ENCODE peak calls at places on chromosomes 3 and 15, in eight cellular contexts. One of them, this sample, is unnamed.

GRCh38 chr3:176927985-176928931 is 269.0 kb downstream of the TBL1XR1 start:
- DNase-seq in uterus: no peak
- DNase-seq in SHP77: no peak
- DNase-seq in left cardiac atrium: no peak
- DNase-seq in fibroblast of mammary gland: no peak
- DNase-seq in endothelial cell: no peak
- DNase-seq in CD8-positive, alpha-beta T cell: no peak
- DNase-seq in mucosa of descending colon: no peak
- DNase-seq in this sample: no peak

GRCh38 chr3:193822492-193823220 is 229.6 kb downstream of the OPA1 start:
- DNase-seq in uterus: no peak
- DNase-seq in SHP77: no peak
- DNase-seq in left cardiac atrium: no peak
- DNase-seq in fibroblast of mammary gland: no peak
- DNase-seq in endothelial cell: no peak
- DNase-seq in CD8-positive, alpha-beta T cell: no peak
- DNase-seq in mucosa of descending colon: no peak
- DNase-seq in this sample: no peak

GRCh38 chr15:99486371-99487336 is 79.1 kb upstream of the MEF2A start:
- DNase-seq in uterus: peak; percentile 74
- DNase-seq in SHP77: peak; percentile 65
- DNase-seq in left cardiac atrium: peak; percentile 92
- DNase-seq in fibroblast of mammary gland: peak; percentile 48
- DNase-seq in endothelial cell: peak; percentile 28
- DNase-seq in CD8-positive, alpha-beta T cell: no peak
- DNase-seq in mucosa of descending colon: peak; percentile 57
- DNase-seq in this sample: no peak

GRCh38 chr3:4355401-4356224 is 52.4 kb downstream of the SETMAR start:
- DNase-seq in uterus: peak; percentile 58
- DNase-seq in SHP77: no peak
- DNase-seq in left cardiac atrium: peak; percentile 69
- DNase-seq in fibroblast of mammary gland: no peak
- DNase-seq in endothelial cell: no peak
- DNase-seq in CD8-positive, alpha-beta T cell: no peak
- DNase-seq in mucosa of descending colon: peak; percentile 39
- DNase-seq in this sample: no peak

GRCh38 chr3:278300-279064 is 81.9 kb downstream of the CHL1 start:
- DNase-seq in uterus: no peak
- DNase-seq in SHP77: peak; percentile 24
- DNase-seq in left cardiac atrium: no peak
- DNase-seq in fibroblast of mammary gland: no peak
- DNase-seq in endothelial cell: no peak
- DNase-seq in CD8-positive, alpha-beta T cell: no peak
- DNase-seq in mucosa of descending colon: no peak
- DNase-seq in this sample: no peak

GRCh38 chr3:12986986-12987385 is 86.2 kb downstream of the IQSEC1 start:
- DNase-seq in uterus: no peak
- DNase-seq in SHP77: peak; percentile 60
- DNase-seq in left cardiac atrium: no peak
- DNase-seq in fibroblast of mammary gland: no peak
- DNase-seq in endothelial cell: no peak
- DNase-seq in CD8-positive, alpha-beta T cell: no peak
- DNase-seq in mucosa of descending colon: no peak
- DNase-seq in this sample: no peak

GRCh38 chr3:146124141-146124801 is 36.7 kb downstream of the PLOD2 start:
- DNase-seq in uterus: no peak
- DNase-seq in SHP77: no peak
- DNase-seq in left cardiac atrium: no peak
- DNase-seq in fibroblast of mammary gland: peak; percentile 44
- DNase-seq in endothelial cell: no peak
- DNase-seq in CD8-positive, alpha-beta T cell: no peak
- DNase-seq in mucosa of descending colon: no peak
- DNase-seq in this sample: no peak

GRCh38 chr15:90571063-90571541 is 41.4 kb downstream of the CRTC3 start:
- DNase-seq in uterus: no peak
- DNase-seq in SHP77: no peak
- DNase-seq in left cardiac atrium: peak; percentile 58
- DNase-seq in fibroblast of mammary gland: peak; percentile 27
- DNase-seq in endothelial cell: no peak
- DNase-seq in CD8-positive, alpha-beta T cell: no peak
- DNase-seq in mucosa of descending colon: peak; percentile 76
- DNase-seq in this sample: no peak

GRCh38 chr3:2856793-2857135 is 253.4 kb downstream of the IL5RA start:
- DNase-seq in uterus: no peak
- DNase-seq in SHP77: no peak
- DNase-seq in left cardiac atrium: no peak
- DNase-seq in fibroblast of mammary gland: no peak
- DNase-seq in endothelial cell: no peak
- DNase-seq in CD8-positive, alpha-beta T cell: no peak
- DNase-seq in mucosa of descending colon: no peak
- DNase-seq in this sample: no peak

GRCh38 chr15:89781055-89781454 is 4.9 kb downstream of the MESP2 start:
- DNase-seq in uterus: no peak
- DNase-seq in SHP77: no peak
- DNase-seq in left cardiac atrium: no peak
- DNase-seq in fibroblast of mammary gland: no peak
- DNase-seq in endothelial cell: no peak
- DNase-seq in CD8-positive, alpha-beta T cell: no peak
- DNase-seq in mucosa of descending colon: peak; percentile 67
- DNase-seq in this sample: no peak

GRCh38 chr15:101137312-101137940 is 114.4 kb downstream of the CHSY1 start:
- DNase-seq in uterus: no peak
- DNase-seq in SHP77: no peak
- DNase-seq in left cardiac atrium: no peak
- DNase-seq in fibroblast of mammary gland: no peak
- DNase-seq in endothelial cell: no peak
- DNase-seq in CD8-positive, alpha-beta T cell: no peak
- DNase-seq in mucosa of descending colon: no peak
- DNase-seq in this sample: no peak

GRCh38 chr3:104896624-104897023 is 470.1 kb upstream of the ALCAM start:
- DNase-seq in uterus: no peak
- DNase-seq in SHP77: no peak
- DNase-seq in left cardiac atrium: no peak
- DNase-seq in fibroblast of mammary gland: no peak
- DNase-seq in endothelial cell: no peak
- DNase-seq in CD8-positive, alpha-beta T cell: no peak
- DNase-seq in mucosa of descending colon: no peak
- DNase-seq in this sample: no peak

This sample was measured in naive thymus-derived CD4-positive, alpha-beta T cell.